ENCODE peak calls at places on chromosomes 4 and X, in four cellular contexts. P is cardiac muscle cell; J is thoracic aorta; Q is naive thymus-derived CD4-positive, alpha-beta T cell. M is an unnamed sample. For H3K27me3, the result is how much of the 10 kb centered on the place peaks cover.

GRCh38 chrX:20205927-20206708 is 60.6 kb downstream of the RPS6KA3 start:
- DNase-seq in Q (no peak), J (no peak), P (no peak), M (peak)

GRCh38 chr4:175509320-175509719 is 302.7 kb downstream of the GPM6A start:
- DNase-seq in J (no peak), P (no peak), Q (no peak), M (no peak)

GRCh38 chrX:31606796-31607195 is 535.0 kb upstream of the FTHL17 start:
- DNase-seq in J (no peak), P (no peak), Q (no peak), M (no peak)

GRCh38 chr4:176400816-176401461 is 81.2 kb downstream of the SPCS3 start:
- DNase-seq in Q (no peak), P (peak), J (no peak), M (no peak)

GRCh38 chr4:12723849-12724447 is 760.2 kb downstream of the RAB28 start:
- DNase-seq in P (peak), Q (no peak), J (no peak), M (no peak)

GRCh38 chrX:132837971-132838370 is 120.5 kb downstream of the HS6ST2 start:
- DNase-seq in Q (no peak), P (no peak), J (no peak), M (no peak)

GRCh38 chr4:175469519-175469918 is 342.5 kb downstream of the GPM6A start:
- DNase-seq in J (no peak), Q (no peak), P (no peak), M (no peak)

GRCh38 chrX:106952988-106953387 is 32.8 kb downstream of the CLDN2 start:
- DNase-seq in P (peak), J (no peak), Q (no peak), M (no peak)

GRCh38 chrX:2507904-2508630 is 7.3 kb upstream of the DHRSX start:
- DNase-seq in P (no peak), J (no peak), Q (no peak), M (no peak)

GRCh38 chr4:113979157-113979972 is at the start of gene ARSJ:
- DNase-seq in P (peak), J (peak), Q (no peak), M (peak)

GRCh38 chrX:63747331-63747730 is 37.7 kb downstream of the ARHGEF9 start:
- DNase-seq in J (no peak), P (peak), Q (no peak), M (no peak)

GRCh38 chr4:88693792-88694191 is 3.8 kb downstream of the NAP1L5 start:
- DNase-seq in J (no peak), Q (no peak), P (peak), M (no peak)

GRCh38 chr4:48340276-48340904 is 939 bp upstream of the SLAIN2 start:
- DNase-seq in Q (peak), P (peak), J (no peak), M (no peak)

GRCh38 chrX:41148553-41148952 is 63.3 kb downstream of the USP9X start:
- DNase-seq in Q (no peak), J (no peak), P (peak), M (no peak)

GRCh38 chrX:55450259-55450658 is 1.7 kb upstream of the MAGEH1 start:
- DNase-seq in P (peak), J (no peak), Q (no peak), M (no peak)

GRCh38 chrX:13533726-13534125 is 35.7 kb upstream of the EGFL6 start:
- DNase-seq in P (peak), Q (no peak), J (no peak), M (no peak)

GRCh38 chrX:13535371-13535770 is 34.0 kb upstream of the EGFL6 start:
- DNase-seq in J (no peak), Q (no peak), P (peak), M (no peak)

GRCh38 chrX:13540602-13541001 is 28.8 kb upstream of the EGFL6 start:
- DNase-seq in Q (no peak), P (no peak), J (no peak), M (no peak)

GRCh38 chrX:13538414-13538813 is 31.0 kb upstream of the EGFL6 start:
- DNase-seq in P (no peak), J (no peak), Q (no peak), M (no peak)
- H3K27ac ChIP-seq in P (no peak), J (no peak), Q (no peak), M (no peak)

GRCh38 chrX:16771483-16772398 is 14.5 kb upstream of the TXLNG start:
- DNase-seq in P (peak), Q (no peak), J (no peak), M (no peak)

GRCh38 chrX:16774746-16775145 is 11.5 kb upstream of the TXLNG start:
- DNase-seq in J (no peak), P (no peak), Q (no peak), M (no peak)

GRCh38 chrX:16770970-16771482 is 15.2 kb upstream of the TXLNG start:
- DNase-seq in P (no peak), Q (no peak), J (no peak), M (no peak)

GRCh38 chrX:16772460-16772859 is 13.8 kb upstream of the TXLNG start:
- DNase-seq in Q (no peak), P (no peak), J (no peak), M (no peak)
- H3K4me3 ChIP-seq in Q (no peak), P (no peak), J (no peak), M (no peak)

DNA sequence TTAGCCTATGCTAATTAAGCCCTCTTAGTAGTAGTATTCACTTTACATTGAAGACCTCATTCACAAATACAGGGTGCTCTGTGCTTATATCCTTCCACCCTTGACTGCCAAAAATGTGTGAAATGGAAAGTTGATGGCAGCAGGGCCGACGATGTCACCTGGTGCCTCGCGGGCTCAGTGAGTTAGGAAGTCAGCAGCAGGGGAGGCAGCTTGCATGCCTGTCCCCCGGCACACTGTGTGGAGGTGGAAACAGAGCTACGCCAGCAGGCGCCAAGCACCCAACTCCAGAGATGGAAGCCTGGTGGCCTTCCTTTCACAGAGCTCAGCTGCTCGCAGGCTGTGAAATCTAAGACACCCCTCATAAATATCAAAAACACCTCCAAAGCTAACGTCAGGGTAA is 8.4 kb downstream of the MSL3 start:
- DNase-seq in J (no peak), Q (peak), P (no peak), M (no peak)
- H3K27me3 ChIP-seq in J (under half), Q (under half), P (under half), M (under half)

GRCh38 chr4:8048856-8049686 is 109.4 kb upstream of the AFAP1 start:
- DNase-seq in P (no peak), J (no peak), Q (no peak), M (no peak)

GRCh38 chr4:8051644-8052043 is 107.0 kb downstream of the ABLIM2 start:
- DNase-seq in J (no peak), Q (no peak), P (no peak), M (no peak)

GRCh38 chr4:8052160-8052691 is 106.4 kb downstream of the ABLIM2 start:
- DNase-seq in J (no peak), Q (no peak), P (no peak), M (peak)

GRCh38 chr4:8050180-8050554 is 108.4 kb downstream of the ABLIM2 start:
- DNase-seq in J (no peak), Q (no peak), P (no peak), M (no peak)

DNA sequence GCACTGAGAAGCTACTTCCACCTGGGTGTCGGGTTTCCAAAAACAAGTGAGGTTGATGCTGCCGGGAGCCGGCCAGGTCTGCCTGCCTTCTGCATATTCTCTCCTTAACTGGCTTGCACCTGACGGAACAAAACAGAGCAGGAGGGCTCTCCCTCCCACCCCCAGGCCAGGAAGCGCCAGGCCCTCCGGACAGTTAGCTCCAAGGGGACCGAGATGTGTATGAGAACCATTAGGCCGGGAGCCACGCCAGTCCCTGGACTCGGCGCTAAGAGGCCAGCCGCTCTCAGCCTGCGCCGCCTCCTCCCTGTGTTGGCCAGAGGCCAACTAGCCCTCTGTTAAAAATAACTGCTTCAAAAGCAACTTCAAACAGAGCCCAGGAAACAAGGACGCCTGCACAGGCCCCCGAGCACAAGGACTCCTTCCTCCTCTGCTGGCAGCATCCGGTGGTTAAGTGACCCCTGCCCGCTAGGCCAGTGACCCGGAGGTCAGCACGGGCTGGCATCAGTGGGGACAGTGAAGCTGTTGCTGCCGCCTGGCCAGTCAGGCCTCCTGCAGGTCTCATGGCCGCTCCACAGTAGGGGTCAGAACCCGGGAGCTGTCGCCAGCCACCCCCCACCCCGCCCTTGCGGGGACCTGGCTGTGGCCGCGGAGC is 107.9 kb downstream of the ABLIM2 start:
- DNase-seq in Q (no peak), P (peak), J (peak), M (peak)
- H3K27ac ChIP-seq in Q (no peak), P (peak), J (no peak), M (peak)

M was measured in gastrocnemius medialis.